ENCODE peak calls at places on chromosomes 3 and 15, in eight cellular contexts. One of them, this sample, is unnamed.

GRCh38 chr3:196502775-196503181 is 790 bp downstream of the RNF168 start:
- DNase-seq in PC-3: peak
- DNase-seq in right atrium auricular region: peak
- DNase-seq in breast epithelium: peak
- DNase-seq in uterus: peak
- DNase-seq in body of pancreas: peak
- DNase-seq in IMR-90: peak
- DNase-seq in CD4-positive, alpha-beta T cell: peak
- DNase-seq in this sample: peak

GRCh38 chr3:187274977-187275338 is 16.6 kb downstream of the MASP1 start:
- DNase-seq in PC-3: peak
- DNase-seq in right atrium auricular region: no peak
- DNase-seq in breast epithelium: peak
- DNase-seq in uterus: no peak
- DNase-seq in body of pancreas: no peak
- DNase-seq in IMR-90: no peak
- DNase-seq in CD4-positive, alpha-beta T cell: no peak
- DNase-seq in this sample: no peak

GRCh38 chr3:115913069-115913686 is 289.9 kb downstream of the GAP43 start:
- DNase-seq in PC-3: peak
- DNase-seq in right atrium auricular region: no peak
- DNase-seq in breast epithelium: no peak
- DNase-seq in uterus: no peak
- DNase-seq in body of pancreas: no peak
- DNase-seq in IMR-90: peak
- DNase-seq in CD4-positive, alpha-beta T cell: no peak
- DNase-seq in this sample: peak

GRCh38 chr15:43440721-43441281 is 52.2 kb downstream of the TP53BP1 start:
- DNase-seq in PC-3: peak
- DNase-seq in right atrium auricular region: peak
- DNase-seq in breast epithelium: peak
- DNase-seq in uterus: peak
- DNase-seq in body of pancreas: peak
- DNase-seq in IMR-90: peak
- DNase-seq in CD4-positive, alpha-beta T cell: no peak
- DNase-seq in this sample: peak

GRCh38 chr3:177589921-177590336 is 392.6 kb upstream of the TBL1XR1 start:
- DNase-seq in PC-3: peak
- DNase-seq in right atrium auricular region: no peak
- DNase-seq in breast epithelium: no peak
- DNase-seq in uterus: no peak
- DNase-seq in body of pancreas: peak
- DNase-seq in IMR-90: peak
- DNase-seq in CD4-positive, alpha-beta T cell: no peak
- DNase-seq in this sample: peak

GRCh38 chr15:91142097-91142744 is 42.2 kb downstream of the SV2B start:
- DNase-seq in PC-3: peak
- DNase-seq in right atrium auricular region: no peak
- DNase-seq in breast epithelium: no peak
- DNase-seq in uterus: no peak
- DNase-seq in body of pancreas: no peak
- DNase-seq in IMR-90: no peak
- DNase-seq in CD4-positive, alpha-beta T cell: no peak
- DNase-seq in this sample: peak

GRCh38 chr15:88049509-88049908 is 207.0 kb downstream of the NTRK3 start:
- DNase-seq in PC-3: no peak
- DNase-seq in right atrium auricular region: no peak
- DNase-seq in breast epithelium: no peak
- DNase-seq in uterus: no peak
- DNase-seq in body of pancreas: no peak
- DNase-seq in IMR-90: no peak
- DNase-seq in CD4-positive, alpha-beta T cell: no peak
- DNase-seq in this sample: no peak

GRCh38 chr3:16338999-16339398 is 74.0 kb downstream of the OXNAD1 start:
- DNase-seq in PC-3: peak
- DNase-seq in right atrium auricular region: peak
- DNase-seq in breast epithelium: no peak
- DNase-seq in uterus: no peak
- DNase-seq in body of pancreas: no peak
- DNase-seq in IMR-90: peak
- DNase-seq in CD4-positive, alpha-beta T cell: no peak
- DNase-seq in this sample: peak

GRCh38 chr3:71510485-71510884 is 73.0 kb downstream of the FOXP1 start:
- DNase-seq in PC-3: no peak
- DNase-seq in right atrium auricular region: no peak
- DNase-seq in breast epithelium: no peak
- DNase-seq in uterus: no peak
- DNase-seq in body of pancreas: no peak
- DNase-seq in IMR-90: peak
- DNase-seq in CD4-positive, alpha-beta T cell: no peak
- DNase-seq in this sample: no peak

GRCh38 chr3:97738761-97739160 is 25.8 kb upstream of the ARL6 start:
- DNase-seq in PC-3: no peak
- DNase-seq in right atrium auricular region: no peak
- DNase-seq in breast epithelium: no peak
- DNase-seq in uterus: no peak
- DNase-seq in body of pancreas: no peak
- DNase-seq in IMR-90: no peak
- DNase-seq in CD4-positive, alpha-beta T cell: no peak
- DNase-seq in this sample: no peak

GRCh38 chr15:63491116-63491817 is 13.1 kb upstream of the USP3 start:
- DNase-seq in PC-3: no peak
- DNase-seq in right atrium auricular region: no peak
- DNase-seq in breast epithelium: no peak
- DNase-seq in uterus: no peak
- DNase-seq in body of pancreas: no peak
- DNase-seq in IMR-90: no peak
- DNase-seq in CD4-positive, alpha-beta T cell: no peak
- DNase-seq in this sample: no peak

GRCh38 chr15:60395276-60396011 is 2.3 kb downstream of the ANXA2 start:
- DNase-seq in PC-3: no peak
- DNase-seq in right atrium auricular region: no peak
- DNase-seq in breast epithelium: no peak
- DNase-seq in uterus: no peak
- DNase-seq in body of pancreas: no peak
- DNase-seq in IMR-90: no peak
- DNase-seq in CD4-positive, alpha-beta T cell: no peak
- DNase-seq in this sample: no peak

GRCh38 chr3:189606774-189607173 is 24.4 kb upstream of the TP63 start:
- DNase-seq in PC-3: peak
- DNase-seq in right atrium auricular region: no peak
- DNase-seq in breast epithelium: no peak
- DNase-seq in uterus: no peak
- DNase-seq in body of pancreas: no peak
- DNase-seq in IMR-90: no peak
- DNase-seq in CD4-positive, alpha-beta T cell: no peak
- DNase-seq in this sample: no peak

GRCh38 chr3:62355703-62356102 is 17.6 kb downstream of the FEZF2 start:
- DNase-seq in PC-3: no peak
- DNase-seq in right atrium auricular region: no peak
- DNase-seq in breast epithelium: no peak
- DNase-seq in uterus: no peak
- DNase-seq in body of pancreas: no peak
- DNase-seq in IMR-90: no peak
- DNase-seq in CD4-positive, alpha-beta T cell: no peak
- DNase-seq in this sample: no peak

GRCh38 chr3:9398715-9399708 is 1.6 kb downstream of the SETD5 start:
- DNase-seq in PC-3: peak
- DNase-seq in right atrium auricular region: no peak
- DNase-seq in breast epithelium: no peak
- DNase-seq in uterus: no peak
- DNase-seq in body of pancreas: peak
- DNase-seq in IMR-90: peak
- DNase-seq in CD4-positive, alpha-beta T cell: no peak
- DNase-seq in this sample: no peak

GRCh38 chr3:117814975-117815374 is 1105.4 kb downstream of the TUSC7 start:
- DNase-seq in PC-3: no peak
- DNase-seq in right atrium auricular region: no peak
- DNase-seq in breast epithelium: no peak
- DNase-seq in uterus: no peak
- DNase-seq in body of pancreas: no peak
- DNase-seq in IMR-90: peak
- DNase-seq in CD4-positive, alpha-beta T cell: no peak
- DNase-seq in this sample: no peak

GRCh38 chr3:114848643-114849350 is 298.3 kb downstream of the ZBTB20 start:
- DNase-seq in PC-3: no peak
- DNase-seq in right atrium auricular region: no peak
- DNase-seq in breast epithelium: no peak
- DNase-seq in uterus: no peak
- DNase-seq in body of pancreas: peak
- DNase-seq in IMR-90: no peak
- DNase-seq in CD4-positive, alpha-beta T cell: no peak
- DNase-seq in this sample: no peak

GRCh38 chr3:16103472-16103871 is 71.0 kb upstream of the GALNT15 start:
- DNase-seq in PC-3: no peak
- DNase-seq in right atrium auricular region: no peak
- DNase-seq in breast epithelium: no peak
- DNase-seq in uterus: no peak
- DNase-seq in body of pancreas: no peak
- DNase-seq in IMR-90: peak
- DNase-seq in CD4-positive, alpha-beta T cell: no peak
- DNase-seq in this sample: no peak

GRCh38 chr3:49119439-49119838 is 1.2 kb downstream of the USP19 start:
- DNase-seq in PC-3: peak
- DNase-seq in right atrium auricular region: no peak
- DNase-seq in breast epithelium: no peak
- DNase-seq in uterus: no peak
- DNase-seq in body of pancreas: no peak
- DNase-seq in IMR-90: peak
- DNase-seq in CD4-positive, alpha-beta T cell: no peak
- DNase-seq in this sample: no peak

GRCh38 chr3:124800076-124800475 is 69.8 kb downstream of the UMPS start:
- DNase-seq in PC-3: no peak
- DNase-seq in right atrium auricular region: no peak
- DNase-seq in breast epithelium: no peak
- DNase-seq in uterus: no peak
- DNase-seq in body of pancreas: no peak
- DNase-seq in IMR-90: no peak
- DNase-seq in CD4-positive, alpha-beta T cell: no peak
- DNase-seq in this sample: no peak

GRCh38 chr3:124800511-124801374 is 70.5 kb downstream of the UMPS start:
- DNase-seq in PC-3: no peak
- DNase-seq in right atrium auricular region: no peak
- DNase-seq in breast epithelium: no peak
- DNase-seq in uterus: peak
- DNase-seq in body of pancreas: peak
- DNase-seq in IMR-90: peak
- DNase-seq in CD4-positive, alpha-beta T cell: no peak
- DNase-seq in this sample: no peak

GRCh38 chr3:124797426-124797945 is 67.2 kb downstream of the UMPS start:
- DNase-seq in PC-3: no peak
- DNase-seq in right atrium auricular region: no peak
- DNase-seq in breast epithelium: no peak
- DNase-seq in uterus: no peak
- DNase-seq in body of pancreas: no peak
- DNase-seq in IMR-90: peak
- DNase-seq in CD4-positive, alpha-beta T cell: no peak
- DNase-seq in this sample: no peak

GRCh38 chr3:124802054-124802698 is 71.9 kb downstream of the UMPS start:
- DNase-seq in PC-3: no peak
- DNase-seq in right atrium auricular region: no peak
- DNase-seq in breast epithelium: no peak
- DNase-seq in uterus: no peak
- DNase-seq in body of pancreas: no peak
- DNase-seq in IMR-90: no peak
- DNase-seq in CD4-positive, alpha-beta T cell: no peak
- DNase-seq in this sample: no peak

GRCh38 chr3:124799676-124800075 is 69.4 kb downstream of the UMPS start:
- DNase-seq in PC-3: no peak
- DNase-seq in right atrium auricular region: no peak
- DNase-seq in breast epithelium: no peak
- DNase-seq in uterus: no peak
- DNase-seq in body of pancreas: no peak
- DNase-seq in IMR-90: no peak
- DNase-seq in CD4-positive, alpha-beta T cell: no peak
- DNase-seq in this sample: no peak
- H3K27ac ChIP-seq in PC-3: no peak
- H3K27ac ChIP-seq in right atrium auricular region: peak
- H3K27ac ChIP-seq in breast epithelium: no peak
- H3K27ac ChIP-seq in uterus: peak
- H3K27ac ChIP-seq in body of pancreas: no peak
- H3K27ac ChIP-seq in IMR-90: no peak
- H3K27ac ChIP-seq in CD4-positive, alpha-beta T cell: no peak
- H3K27ac ChIP-seq in this sample: peak

GRCh38 chr3:113255100-113255853 is 43.9 kb downstream of the BOC start:
- DNase-seq in PC-3: peak
- DNase-seq in right atrium auricular region: no peak
- DNase-seq in breast epithelium: no peak
- DNase-seq in uterus: no peak
- DNase-seq in body of pancreas: no peak
- DNase-seq in IMR-90: peak
- DNase-seq in CD4-positive, alpha-beta T cell: no peak
- DNase-seq in this sample: no peak
- TF ChIP-seq CTCF in PC-3: no peak
- TF ChIP-seq CTCF in right atrium auricular region: no peak
- TF ChIP-seq CTCF in breast epithelium: no peak
- TF ChIP-seq CTCF in uterus: no peak
- TF ChIP-seq CTCF in body of pancreas: no peak
- TF ChIP-seq CTCF in IMR-90: no peak
- TF ChIP-seq CTCF in CD4-positive, alpha-beta T cell: no peak
- TF ChIP-seq CTCF in this sample: no peak

DNA sequence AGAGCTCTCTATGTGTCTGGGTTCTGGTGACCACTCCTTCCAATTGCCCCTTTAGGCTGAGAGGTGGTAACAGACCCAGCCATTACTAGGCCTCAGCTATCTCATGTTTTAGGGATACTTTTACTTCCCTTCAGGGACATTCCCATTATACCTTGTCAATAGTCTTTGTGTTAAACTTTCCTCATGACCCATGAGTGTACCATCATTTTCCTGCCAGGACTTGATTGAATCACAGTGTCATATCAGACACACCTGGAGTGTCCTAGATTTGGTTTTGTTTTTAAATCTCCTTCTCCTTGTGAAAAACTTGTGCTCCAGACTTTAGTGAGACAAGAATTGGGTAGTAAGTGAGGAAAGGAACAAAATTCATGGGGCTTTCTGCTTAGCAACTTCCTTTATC is 136.6 kb downstream of the KCNAB1 start:
- DNase-seq in PC-3: no peak
- DNase-seq in right atrium auricular region: no peak
- DNase-seq in breast epithelium: no peak
- DNase-seq in uterus: no peak
- DNase-seq in body of pancreas: no peak
- DNase-seq in IMR-90: no peak
- DNase-seq in CD4-positive, alpha-beta T cell: no peak
- DNase-seq in this sample: no peak
- H3K27ac ChIP-seq in PC-3: no peak
- H3K27ac ChIP-seq in right atrium auricular region: no peak
- H3K27ac ChIP-seq in breast epithelium: no peak
- H3K27ac ChIP-seq in uterus: no peak
- H3K27ac ChIP-seq in body of pancreas: no peak
- H3K27ac ChIP-seq in IMR-90: no peak
- H3K27ac ChIP-seq in CD4-positive, alpha-beta T cell: no peak
- H3K27ac ChIP-seq in this sample: no peak

DNA sequence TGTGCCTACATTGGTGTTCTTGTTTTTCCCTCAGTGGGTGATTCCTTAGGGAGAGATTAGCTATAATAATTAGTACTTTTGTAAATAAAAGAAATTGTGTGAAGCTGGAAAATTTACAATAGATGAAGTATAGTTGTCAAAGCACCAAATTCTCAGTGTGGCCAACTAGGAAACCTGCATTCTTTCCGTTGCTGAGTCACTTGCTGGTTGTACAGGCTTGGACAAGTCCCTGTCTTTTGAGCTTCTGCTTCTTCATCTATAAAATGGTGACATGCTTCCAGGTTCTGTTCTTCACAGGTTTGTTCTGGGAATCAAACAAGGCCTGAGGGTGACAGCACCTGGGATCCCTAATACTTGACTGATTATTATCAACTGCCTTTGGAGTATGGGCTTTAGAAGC is 184.1 kb upstream of the HES1 start:
- DNase-seq in PC-3: peak
- DNase-seq in right atrium auricular region: no peak
- DNase-seq in breast epithelium: no peak
- DNase-seq in uterus: no peak
- DNase-seq in body of pancreas: no peak
- DNase-seq in IMR-90: no peak
- DNase-seq in CD4-positive, alpha-beta T cell: no peak
- DNase-seq in this sample: peak
- TF ChIP-seq CTCF in PC-3: no peak
- TF ChIP-seq CTCF in right atrium auricular region: no peak
- TF ChIP-seq CTCF in breast epithelium: no peak
- TF ChIP-seq CTCF in uterus: no peak
- TF ChIP-seq CTCF in body of pancreas: no peak
- TF ChIP-seq CTCF in IMR-90: no peak
- TF ChIP-seq CTCF in CD4-positive, alpha-beta T cell: no peak
- TF ChIP-seq CTCF in this sample: no peak